ENCODE peak calls at places on chromosomes 4 and X, in nine cellular contexts. O is iPS-NIHi11; R is choroid plexus epithelial cell; L is GM23248; S is RPMI7951; U is activated CD4-positive, alpha-beta T cell treated with anti-CD3 and anti-CD28 coated beads, Interleukin-2, amount 10 ng/mL, durations not matched to agents 7 days and 5 days; F is activated T-cell treated with anti-CD3 and anti-CD28 coated beads, Interleukin-2, amount 50 U/mL, for 72 hours; H is Daoy; Q is stomach. P is an unnamed sample.

GRCh38 chr4:104571341-104571740 is 76.6 kb upstream of the CXXC4 start:
- DNase-seq in L (no peak), O (peak), F (no peak), Q (no peak), H (no peak), U (no peak), R (no peak), S (no peak), P (no peak)

GRCh38 chr4:10456270-10457254 is 664 bp downstream of the ZNF518B start:
- DNase-seq in H (peak), S (peak), Q (peak), F (peak), R (peak), U (peak), O (peak), L (peak), P (no peak)

GRCh38 chr4:4395849-4396627 is 9.1 kb downstream of the NSG1 start:
- DNase-seq in R (peak), S (peak), U (no peak), H (no peak), L (peak), O (peak), F (no peak), Q (no peak), P (no peak)

GRCh38 chr4:156749791-156750403 is 221.7 kb downstream of the PDGFC start:
- DNase-seq in R (peak), U (no peak), L (peak), F (no peak), O (no peak), Q (no peak), H (no peak), S (no peak), P (peak)

GRCh38 chr4:155603360-155603891 is 63.2 kb upstream of the GUCY1A1 start:
- DNase-seq in O (no peak), R (no peak), H (peak), F (no peak), Q (no peak), S (peak), L (no peak), U (no peak), P (no peak)

GRCh38 chr4:1171306-1172227 is 816 bp downstream of the SPON2 start:
- DNase-seq in U (peak), Q (no peak), S (no peak), L (peak), R (peak), F (peak), O (peak), H (no peak), P (no peak)

GRCh38 chrX:17613979-17614572 is 123.2 kb upstream of the SCML1 start:
- DNase-seq in Q (peak), H (peak), F (no peak), U (peak), O (no peak), L (no peak), R (peak), S (peak), P (no peak)

GRCh38 chr4:76301068-76301774 is 5.3 kb upstream of the STBD1 start:
- DNase-seq in L (peak), U (peak), H (peak), F (peak), R (peak), Q (no peak), O (peak), S (peak), P (peak)

GRCh38 chr4:12319765-12320164 is 891.1 kb upstream of the HS3ST1 start:
- DNase-seq in O (no peak), F (no peak), R (no peak), S (no peak), H (no peak), Q (no peak), U (no peak), L (no peak), P (no peak)

GRCh38 chrX:101759000-101759399 is 99.3 kb upstream of the ARMCX2 start:
- DNase-seq in S (peak), F (peak), H (peak), U (peak), Q (no peak), L (peak), R (peak), O (peak), P (peak)

GRCh38 chr4:79294064-79294463 is 31.8 kb downstream of the NAA11 start:
- DNase-seq in L (peak), U (no peak), S (no peak), H (no peak), F (no peak), O (no peak), R (peak), Q (no peak), P (no peak)

GRCh38 chr4:791866-792630 is 33.9 kb downstream of the CPLX1 start:
- DNase-seq in O (peak), S (no peak), Q (peak), R (no peak), U (peak), F (peak), H (peak), L (peak), P (no peak)

GRCh38 chrX:1767026-1767425 is 152.2 kb downstream of the ASMT start:
- DNase-seq in Q (no peak), R (no peak), O (peak), S (no peak), U (no peak), L (no peak), H (no peak), F (no peak), P (no peak)

GRCh38 chr4:80767944-80768343 is 262.6 kb upstream of the BMP3 start:
- DNase-seq in U (no peak), R (no peak), O (no peak), S (no peak), L (peak), Q (no peak), F (no peak), H (no peak), P (peak)

GRCh38 chr4:88828846-88829245 is 131.2 kb upstream of the NAP1L5 start:
- DNase-seq in Q (no peak), F (no peak), O (no peak), H (no peak), S (no peak), R (peak), L (no peak), U (no peak), P (no peak)

GRCh38 chr4:105715692-105716278 is 7.2 kb downstream of the GSTCD start:
- DNase-seq in F (no peak), S (peak), R (peak), O (peak), U (no peak), Q (no peak), H (no peak), L (peak), P (peak)

GRCh38 chr4:148044889-148045352 is 313.0 kb downstream of the ARHGAP10 start:
- DNase-seq in O (no peak), Q (no peak), H (no peak), L (no peak), U (peak), S (peak), R (peak), F (no peak), P (no peak)

GRCh38 chr4:13329963-13330362 is 154.2 kb downstream of the RAB28 start:
- DNase-seq in R (peak), O (no peak), F (peak), L (peak), U (no peak), H (peak), S (peak), Q (no peak), P (no peak)

GRCh38 chr4:35559559-35560365 is 684.6 kb downstream of the ARAP2 start:
- DNase-seq in O (no peak), U (no peak), Q (no peak), F (no peak), S (no peak), H (no peak), L (no peak), R (peak), P (no peak)

GRCh38 chr4:139769355-139769754 is 103.7 kb downstream of the MGST2 start:
- DNase-seq in H (no peak), O (no peak), S (no peak), L (no peak), U (no peak), Q (no peak), R (no peak), F (no peak), P (no peak)

GRCh38 chr4:100430441-100430840 is 87.4 kb downstream of the EMCN start:
- DNase-seq in Q (no peak), H (no peak), U (no peak), R (no peak), F (no peak), L (no peak), S (no peak), O (no peak), P (no peak)

P was measured in AG08395.